ENCODE peak calls at places on chromosomes 6 and 20, in eight cellular contexts. One of them, this sample, is unnamed.

GRCh38 chr6:118299023-118299422 is 249.1 kb upstream of the PLN start:
- DNase-seq in CD8-positive, alpha-beta T cell: no peak
- DNase-seq in WERI-Rb-1: no peak
- DNase-seq in ELR: no peak
- DNase-seq in pulmonary artery endothelial cell: no peak
- DNase-seq in stimulated activated CD8-positive, alpha-beta memory T cell treated with anti-CD3 and anti-CD28 coated beads, Interleukin-4, amount 100 ng/mL, for 1 hour: no peak
- DNase-seq in myocyte: no peak
- DNase-seq in adipocyte: no peak
- DNase-seq in this sample: no peak

GRCh38 chr6:108626777-108627176 is 66.1 kb downstream of the FOXO3 start:
- DNase-seq in CD8-positive, alpha-beta T cell: no peak
- DNase-seq in WERI-Rb-1: no peak
- DNase-seq in ELR: no peak
- DNase-seq in adipocyte: no peak
- DNase-seq in pulmonary artery endothelial cell: no peak
- DNase-seq in stimulated activated CD8-positive, alpha-beta memory T cell treated with anti-CD3 and anti-CD28 coated beads, Interleukin-4, amount 100 ng/mL, for 1 hour: no peak
- DNase-seq in myocyte: no peak
- DNase-seq in this sample: no peak

GRCh38 chr6:93293399-93294271 is 125.7 kb downstream of the EPHA7 start:
- DNase-seq in stimulated activated CD8-positive, alpha-beta memory T cell treated with anti-CD3 and anti-CD28 coated beads, Interleukin-4, amount 100 ng/mL, for 1 hour: no peak
- DNase-seq in ELR: no peak
- DNase-seq in pulmonary artery endothelial cell: no peak
- DNase-seq in myocyte: no peak
- DNase-seq in WERI-Rb-1: no peak
- DNase-seq in CD8-positive, alpha-beta T cell: no peak
- DNase-seq in adipocyte: no peak
- DNase-seq in this sample: no peak

GRCh38 chr6:43076093-43076927 is at the start of gene PTK7:
- DNase-seq in myocyte: peak; percentile 64
- DNase-seq in pulmonary artery endothelial cell: no peak
- DNase-seq in adipocyte: peak; percentile 84
- DNase-seq in WERI-Rb-1: peak; percentile 95
- DNase-seq in stimulated activated CD8-positive, alpha-beta memory T cell treated with anti-CD3 and anti-CD28 coated beads, Interleukin-4, amount 100 ng/mL, for 1 hour: no peak
- DNase-seq in CD8-positive, alpha-beta T cell: no peak
- DNase-seq in ELR: peak; percentile 61
- DNase-seq in this sample: no peak

GRCh38 chr6:98836025-98836961 is 1.9 kb downstream of the POU3F2 start:
- DNase-seq in CD8-positive, alpha-beta T cell: no peak
- DNase-seq in stimulated activated CD8-positive, alpha-beta memory T cell treated with anti-CD3 and anti-CD28 coated beads, Interleukin-4, amount 100 ng/mL, for 1 hour: no peak
- DNase-seq in WERI-Rb-1: no peak
- DNase-seq in ELR: no peak
- DNase-seq in adipocyte: no peak
- DNase-seq in myocyte: no peak
- DNase-seq in pulmonary artery endothelial cell: no peak
- DNase-seq in this sample: no peak

GRCh38 chr6:42937548-42938427 is 8.5 kb downstream of the CNPY3 start:
- DNase-seq in CD8-positive, alpha-beta T cell: no peak
- DNase-seq in WERI-Rb-1: no peak
- DNase-seq in adipocyte: no peak
- DNase-seq in ELR: peak; percentile 36
- DNase-seq in myocyte: no peak
- DNase-seq in pulmonary artery endothelial cell: no peak
- DNase-seq in stimulated activated CD8-positive, alpha-beta memory T cell treated with anti-CD3 and anti-CD28 coated beads, Interleukin-4, amount 100 ng/mL, for 1 hour: no peak
- DNase-seq in this sample: no peak

GRCh38 chr20:53828673-53829085 is 235.0 kb upstream of the ZNF217 start:
- DNase-seq in CD8-positive, alpha-beta T cell: no peak
- DNase-seq in pulmonary artery endothelial cell: peak; percentile 84
- DNase-seq in adipocyte: peak; percentile 87
- DNase-seq in stimulated activated CD8-positive, alpha-beta memory T cell treated with anti-CD3 and anti-CD28 coated beads, Interleukin-4, amount 100 ng/mL, for 1 hour: no peak
- DNase-seq in myocyte: peak; percentile 88
- DNase-seq in ELR: peak; percentile 97
- DNase-seq in WERI-Rb-1: no peak
- DNase-seq in this sample: peak; percentile 67

GRCh38 chr6:105900120-105900937 is 185.8 kb upstream of the PRDM1 start:
- DNase-seq in WERI-Rb-1: peak; percentile 48
- DNase-seq in ELR: peak; percentile 58
- DNase-seq in myocyte: peak; percentile 92
- DNase-seq in pulmonary artery endothelial cell: peak; percentile 29
- DNase-seq in adipocyte: peak; percentile 89
- DNase-seq in CD8-positive, alpha-beta T cell: no peak
- DNase-seq in stimulated activated CD8-positive, alpha-beta memory T cell treated with anti-CD3 and anti-CD28 coated beads, Interleukin-4, amount 100 ng/mL, for 1 hour: no peak
- DNase-seq in this sample: peak; percentile 7

GRCh38 chr20:51350941-51351631 is 191.4 kb downstream of the NFATC2 start:
- DNase-seq in myocyte: no peak
- DNase-seq in WERI-Rb-1: no peak
- DNase-seq in adipocyte: peak; percentile 75
- DNase-seq in CD8-positive, alpha-beta T cell: no peak
- DNase-seq in stimulated activated CD8-positive, alpha-beta memory T cell treated with anti-CD3 and anti-CD28 coated beads, Interleukin-4, amount 100 ng/mL, for 1 hour: no peak
- DNase-seq in pulmonary artery endothelial cell: no peak
- DNase-seq in ELR: peak; percentile 90
- DNase-seq in this sample: no peak

GRCh38 chr6:166725571-166725970 is 98.5 kb upstream of the RPS6KA2 start:
- DNase-seq in WERI-Rb-1: no peak
- DNase-seq in ELR: no peak
- DNase-seq in myocyte: no peak
- DNase-seq in pulmonary artery endothelial cell: no peak
- DNase-seq in stimulated activated CD8-positive, alpha-beta memory T cell treated with anti-CD3 and anti-CD28 coated beads, Interleukin-4, amount 100 ng/mL, for 1 hour: no peak
- DNase-seq in CD8-positive, alpha-beta T cell: no peak
- DNase-seq in adipocyte: no peak
- DNase-seq in this sample: no peak

GRCh38 chr6:106377061-106377540 is 16.6 kb downstream of the CRYBG1 start:
- DNase-seq in WERI-Rb-1: no peak
- DNase-seq in pulmonary artery endothelial cell: peak; percentile 35
- DNase-seq in stimulated activated CD8-positive, alpha-beta memory T cell treated with anti-CD3 and anti-CD28 coated beads, Interleukin-4, amount 100 ng/mL, for 1 hour: no peak
- DNase-seq in adipocyte: peak; percentile 50
- DNase-seq in myocyte: no peak
- DNase-seq in ELR: peak; percentile 36
- DNase-seq in CD8-positive, alpha-beta T cell: no peak
- DNase-seq in this sample: no peak

GRCh38 chr6:28137458-28138020 is 4.1 kb upstream of the ZKSCAN8 start:
- DNase-seq in WERI-Rb-1: no peak
- DNase-seq in stimulated activated CD8-positive, alpha-beta memory T cell treated with anti-CD3 and anti-CD28 coated beads, Interleukin-4, amount 100 ng/mL, for 1 hour: no peak
- DNase-seq in myocyte: no peak
- DNase-seq in adipocyte: peak; percentile 56
- DNase-seq in ELR: peak; percentile 26
- DNase-seq in pulmonary artery endothelial cell: no peak
- DNase-seq in CD8-positive, alpha-beta T cell: peak; percentile 3
- DNase-seq in this sample: no peak

GRCh38 chr6:15066433-15067337 is 179.2 kb upstream of the JARID2 start:
- DNase-seq in CD8-positive, alpha-beta T cell: no peak
- DNase-seq in stimulated activated CD8-positive, alpha-beta memory T cell treated with anti-CD3 and anti-CD28 coated beads, Interleukin-4, amount 100 ng/mL, for 1 hour: no peak
- DNase-seq in pulmonary artery endothelial cell: no peak
- DNase-seq in adipocyte: peak; percentile 65
- DNase-seq in myocyte: peak; percentile 56
- DNase-seq in ELR: peak; percentile 50
- DNase-seq in WERI-Rb-1: no peak
- DNase-seq in this sample: no peak

This sample was measured in smooth muscle cell of the brain vasculature.